ENCODE peak calls at places on chromosomes 4 and X, in five cellular contexts. I, G, A, K and O are unnamed samples.

GRCh38 chr4:118865091-118865708 is 23.5 kb upstream of the SYNPO2 start:
- ATAC-seq in I (peak; percentile 44), K (peak; percentile 97), A (peak; percentile 57), G (no peak), O (peak; percentile 57)

GRCh38 chr4:85747871-85748491 is 273.0 kb downstream of the ARHGAP24 start:
- ATAC-seq in A (peak; percentile 42), K (peak; percentile 76), I (no peak), G (no peak), O (peak; percentile 28)

GRCh38 chr4:168848112-168848511 is 161.9 kb downstream of the CBR4 start:
- ATAC-seq in I (no peak), G (no peak), A (peak; percentile 75), K (peak; percentile 75), O (no peak)

GRCh38 chr4:168498259-168498658 is 1.4 kb downstream of the PALLD start:
- ATAC-seq in I (no peak), K (peak; percentile 80), G (no peak), A (no peak), O (no peak)

GRCh38 chrX:84339507-84340364 is 151.7 kb upstream of the RPS6KA6 start:
- ATAC-seq in K (no peak), G (no peak), I (no peak), A (no peak), O (no peak)

GRCh38 chr4:169268951-169269781 is 1.6 kb downstream of the SH3RF1 start:
- ATAC-seq in G (no peak), A (no peak), I (no peak), K (no peak), O (no peak)

GRCh38 chr4:877502-877901 is 51.6 kb upstream of the CPLX1 start:
- ATAC-seq in I (no peak), G (no peak), K (no peak), A (no peak), O (no peak)

GRCh38 chr4:147616849-147617172 is 386 bp upstream of the TMEM184C start:
- ATAC-seq in G (peak; percentile 2), K (no peak), A (no peak), I (no peak), O (peak; percentile 5)

GRCh38 chrX:3638280-3638873 is 75.1 kb downstream of the PRKX start:
- ATAC-seq in I (no peak), A (no peak), G (no peak), K (no peak), O (no peak)

GRCh38 chrX:69556094-69557011 is 52.2 kb downstream of the NALF2 start:
- ATAC-seq in I (no peak), G (no peak), A (no peak), K (peak; percentile 60), O (no peak)

GRCh38 chrX:150486011-150486410 is 82.4 kb upstream of the MTM1 start:
- ATAC-seq in G (peak; percentile 62), I (no peak), A (peak; percentile 62), K (peak; percentile 88), O (peak; percentile 39)

GRCh38 chr4:47729086-47729763 is 108.6 kb downstream of the CORIN start:
- ATAC-seq in G (no peak), A (no peak), I (no peak), K (no peak), O (no peak)

GRCh38 chr4:6834867-6835266 is 52.3 kb downstream of the KIAA0232 start:
- ATAC-seq in A (no peak), I (no peak), G (no peak), K (peak; percentile 98), O (no peak)

GRCh38 chr4:154868423-154869194 is 87.5 kb downstream of the RBM46 start:
- ATAC-seq in I (no peak), G (no peak), A (no peak), K (no peak), O (no peak)

GRCh38 chrX:96729053-96729452 is 44.4 kb downstream of the DIAPH2 start:
- ATAC-seq in A (no peak), G (no peak), I (no peak), K (no peak), O (no peak)